ENCODE peak calls at places on chromosomes 16 and 17, in six cellular contexts. One of them, this sample, is unnamed.

GRCh38 chr17:45833826-45834439 is 10.7 kb upstream of the SPPL2C start:
- DNase-seq in CD8-positive, alpha-beta T cell: no peak
- DNase-seq in heart right ventricle: no peak
- DNase-seq in OCI-LY7: no peak
- DNase-seq in fibroblast of the aortic adventitia: no peak
- DNase-seq in body of pancreas: no peak
- DNase-seq in this sample: peak; percentile 34

GRCh38 chr16:60151987-60152386 is 1417.9 kb upstream of the GOT2 start:
- DNase-seq in CD8-positive, alpha-beta T cell: no peak
- DNase-seq in heart right ventricle: no peak
- DNase-seq in body of pancreas: no peak
- DNase-seq in fibroblast of the aortic adventitia: no peak
- DNase-seq in OCI-LY7: no peak
- DNase-seq in this sample: no peak

GRCh38 chr17:15907290-15907689 is 37.6 kb upstream of the ADORA2B start:
- DNase-seq in body of pancreas: no peak
- DNase-seq in fibroblast of the aortic adventitia: no peak
- DNase-seq in heart right ventricle: no peak
- DNase-seq in OCI-LY7: no peak
- DNase-seq in CD8-positive, alpha-beta T cell: no peak
- DNase-seq in this sample: no peak

GRCh38 chr17:43952724-43953666 is 745 bp downstream of the PYY start:
- DNase-seq in fibroblast of the aortic adventitia: no peak
- DNase-seq in CD8-positive, alpha-beta T cell: no peak
- DNase-seq in OCI-LY7: no peak
- DNase-seq in body of pancreas: no peak
- DNase-seq in heart right ventricle: no peak
- DNase-seq in this sample: no peak

GRCh38 chr17:61221597-61222471 is 177.8 kb upstream of the TBX2 start:
- DNase-seq in body of pancreas: no peak
- DNase-seq in CD8-positive, alpha-beta T cell: no peak
- DNase-seq in fibroblast of the aortic adventitia: no peak
- DNase-seq in heart right ventricle: no peak
- DNase-seq in OCI-LY7: no peak
- DNase-seq in this sample: no peak

GRCh38 chr16:2774161-2774891 is 2.8 kb downstream of the ELOB start:
- DNase-seq in heart right ventricle: no peak
- DNase-seq in fibroblast of the aortic adventitia: no peak
- DNase-seq in CD8-positive, alpha-beta T cell: no peak
- DNase-seq in OCI-LY7: no peak
- DNase-seq in body of pancreas: no peak
- DNase-seq in this sample: no peak

GRCh38 chr17:28963841-28964240 is 12.5 kb upstream of the PHF12 start:
- DNase-seq in CD8-positive, alpha-beta T cell: no peak
- DNase-seq in OCI-LY7: no peak
- DNase-seq in fibroblast of the aortic adventitia: no peak
- DNase-seq in body of pancreas: no peak
- DNase-seq in heart right ventricle: no peak
- DNase-seq in this sample: no peak

GRCh38 chr16:57256601-57257395 is 11.7 kb downstream of the ARL2BP start:
- DNase-seq in OCI-LY7: no peak
- DNase-seq in CD8-positive, alpha-beta T cell: no peak
- DNase-seq in fibroblast of the aortic adventitia: no peak
- DNase-seq in body of pancreas: no peak
- DNase-seq in heart right ventricle: no peak
- DNase-seq in this sample: no peak

GRCh38 chr17:77363821-77364361 is 223.1 kb downstream of the SEC14L1 start:
- DNase-seq in heart right ventricle: peak; percentile 61
- DNase-seq in fibroblast of the aortic adventitia: no peak
- DNase-seq in body of pancreas: peak; percentile 56
- DNase-seq in OCI-LY7: no peak
- DNase-seq in CD8-positive, alpha-beta T cell: peak; percentile 55
- DNase-seq in this sample: peak; percentile 58

GRCh38 chr17:45018514-45019176 is 32.8 kb downstream of the DCAKD start:
- DNase-seq in fibroblast of the aortic adventitia: no peak
- DNase-seq in OCI-LY7: no peak
- DNase-seq in heart right ventricle: peak; percentile 41
- DNase-seq in CD8-positive, alpha-beta T cell: no peak
- DNase-seq in body of pancreas: peak; percentile 25
- DNase-seq in this sample: peak; percentile 69

GRCh38 chr17:5226940-5227878 is 7.5 kb downstream of the SCIMP start:
- DNase-seq in fibroblast of the aortic adventitia: no peak
- DNase-seq in heart right ventricle: no peak
- DNase-seq in body of pancreas: peak; percentile 13
- DNase-seq in CD8-positive, alpha-beta T cell: peak; percentile 32
- DNase-seq in OCI-LY7: peak; percentile 71
- DNase-seq in this sample: no peak

GRCh38 chr16:11094075-11094593 is 149.8 kb downstream of the CLEC16A start:
- DNase-seq in CD8-positive, alpha-beta T cell: no peak
- DNase-seq in heart right ventricle: no peak
- DNase-seq in OCI-LY7: peak; percentile 69
- DNase-seq in body of pancreas: no peak
- DNase-seq in fibroblast of the aortic adventitia: peak; percentile 31
- DNase-seq in this sample: no peak

GRCh38 chr17:2957631-2958286 is 105.6 kb downstream of the OR1D5 start:
- DNase-seq in fibroblast of the aortic adventitia: peak; percentile 49
- DNase-seq in CD8-positive, alpha-beta T cell: no peak
- DNase-seq in OCI-LY7: no peak
- DNase-seq in body of pancreas: no peak
- DNase-seq in heart right ventricle: no peak
- DNase-seq in this sample: no peak

GRCh38 chr17:75875940-75876189 is 2.5 kb downstream of the TRIM47 start:
- DNase-seq in OCI-LY7: no peak
- DNase-seq in CD8-positive, alpha-beta T cell: no peak
- DNase-seq in heart right ventricle: peak; percentile 49
- DNase-seq in fibroblast of the aortic adventitia: no peak
- DNase-seq in body of pancreas: peak; percentile 67
- DNase-seq in this sample: no peak
- H3K4me3 ChIP-seq in OCI-LY7: peak overlapping the region; percentile 71
- H3K4me3 ChIP-seq in CD8-positive, alpha-beta T cell: peak overlapping the region; percentile 60
- H3K4me3 ChIP-seq in heart right ventricle: peak overlapping the region; percentile 65
- H3K4me3 ChIP-seq in fibroblast of the aortic adventitia: peak overlapping the region; percentile 93
- H3K4me3 ChIP-seq in body of pancreas: no peak overlapping the region
- H3K4me3 ChIP-seq in this sample: no peak overlapping the region

GRCh38 chr17:64126918-64127317 is 3.0 kb downstream of the ERN1 start:
- DNase-seq in OCI-LY7: no peak
- DNase-seq in heart right ventricle: no peak
- DNase-seq in fibroblast of the aortic adventitia: peak; percentile 70
- DNase-seq in CD8-positive, alpha-beta T cell: no peak
- DNase-seq in body of pancreas: no peak
- DNase-seq in this sample: no peak
- H3K4me3 ChIP-seq in OCI-LY7: peak overlapping the region; percentile 16
- H3K4me3 ChIP-seq in heart right ventricle: no peak overlapping the region
- H3K4me3 ChIP-seq in fibroblast of the aortic adventitia: peak overlapping the region; percentile 41
- H3K4me3 ChIP-seq in CD8-positive, alpha-beta T cell: no peak overlapping the region
- H3K4me3 ChIP-seq in body of pancreas: no peak overlapping the region
- H3K4me3 ChIP-seq in this sample: no peak overlapping the region

GRCh38 chr17:17205368-17206148 is 575 bp downstream of the PLD6 start:
- DNase-seq in fibroblast of the aortic adventitia: peak; percentile 54
- DNase-seq in OCI-LY7: no peak
- DNase-seq in heart right ventricle: peak; percentile 63
- DNase-seq in body of pancreas: peak; percentile 77
- DNase-seq in CD8-positive, alpha-beta T cell: peak; percentile 63
- DNase-seq in this sample: peak; percentile 34

GRCh38 chr17:17206913-17207368 is 808 bp upstream of the PLD6 start:
- DNase-seq in body of pancreas: no peak
- DNase-seq in CD8-positive, alpha-beta T cell: no peak
- DNase-seq in OCI-LY7: no peak
- DNase-seq in fibroblast of the aortic adventitia: peak; percentile 28
- DNase-seq in heart right ventricle: no peak
- DNase-seq in this sample: no peak

GRCh38 chr17:17204635-17205231 is 1.4 kb downstream of the PLD6 start:
- DNase-seq in body of pancreas: no peak
- DNase-seq in CD8-positive, alpha-beta T cell: no peak
- DNase-seq in heart right ventricle: no peak
- DNase-seq in fibroblast of the aortic adventitia: no peak
- DNase-seq in OCI-LY7: no peak
- DNase-seq in this sample: no peak

GRCh38 chr17:17208013-17208412 is 1.9 kb upstream of the PLD6 start:
- DNase-seq in body of pancreas: no peak
- DNase-seq in OCI-LY7: no peak
- DNase-seq in CD8-positive, alpha-beta T cell: no peak
- DNase-seq in fibroblast of the aortic adventitia: no peak
- DNase-seq in heart right ventricle: no peak
- DNase-seq in this sample: no peak

DNA sequence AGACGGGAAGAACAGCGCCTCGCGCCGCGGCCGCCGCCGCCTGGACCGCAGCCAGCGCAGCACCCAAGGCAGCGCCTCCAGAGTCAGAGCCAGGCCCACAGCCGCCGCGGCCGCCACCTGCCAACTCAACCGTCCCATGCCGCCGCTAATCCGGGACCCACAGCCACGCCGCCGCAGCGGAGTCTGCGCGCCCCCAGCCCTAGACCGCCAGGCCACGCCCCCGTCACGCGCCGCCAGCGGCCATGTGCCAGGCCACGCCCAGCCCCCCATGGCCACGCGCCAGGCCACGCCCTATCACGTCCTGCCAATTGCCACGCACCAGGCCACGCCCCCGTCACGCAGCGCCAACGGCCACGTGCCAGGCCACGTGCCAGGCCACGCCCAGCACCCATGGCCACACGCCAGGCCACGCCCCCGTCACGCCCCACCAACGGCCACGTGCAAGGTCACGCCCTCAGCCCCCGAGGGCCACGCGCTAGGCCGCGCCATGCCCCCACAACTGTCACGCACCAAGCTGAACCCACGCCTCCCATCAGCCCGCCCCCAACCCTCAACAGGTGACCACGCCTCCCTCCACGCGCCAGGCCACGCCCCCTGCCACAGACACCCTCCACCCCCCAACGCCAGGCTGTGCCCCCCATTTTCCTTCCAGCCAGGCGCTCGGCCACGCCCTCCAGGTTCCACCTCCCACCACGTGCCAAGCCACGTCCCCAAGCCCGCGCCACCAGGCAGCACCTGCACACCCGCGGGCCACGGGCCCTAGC is at the start of gene PLD6:
- DNase-seq in body of pancreas: peak; percentile 92
- DNase-seq in heart right ventricle: peak; percentile 83
- DNase-seq in fibroblast of the aortic adventitia: peak; percentile 73
- DNase-seq in OCI-LY7: no peak
- DNase-seq in CD8-positive, alpha-beta T cell: peak; percentile 95
- DNase-seq in this sample: peak; percentile 93
- H3K4me3 ChIP-seq in body of pancreas: peak within 1 kb of the TSS; percentile 34
- H3K4me3 ChIP-seq in heart right ventricle: peak within 1 kb of the TSS; percentile 52
- H3K4me3 ChIP-seq in fibroblast of the aortic adventitia: peak within 1 kb of the TSS; percentile 80
- H3K4me3 ChIP-seq in OCI-LY7: no peak within 1 kb of the TSS
- H3K4me3 ChIP-seq in CD8-positive, alpha-beta T cell: peak within 1 kb of the TSS; percentile 75
- H3K4me3 ChIP-seq in this sample: peak within 1 kb of the TSS; percentile 63

DNA sequence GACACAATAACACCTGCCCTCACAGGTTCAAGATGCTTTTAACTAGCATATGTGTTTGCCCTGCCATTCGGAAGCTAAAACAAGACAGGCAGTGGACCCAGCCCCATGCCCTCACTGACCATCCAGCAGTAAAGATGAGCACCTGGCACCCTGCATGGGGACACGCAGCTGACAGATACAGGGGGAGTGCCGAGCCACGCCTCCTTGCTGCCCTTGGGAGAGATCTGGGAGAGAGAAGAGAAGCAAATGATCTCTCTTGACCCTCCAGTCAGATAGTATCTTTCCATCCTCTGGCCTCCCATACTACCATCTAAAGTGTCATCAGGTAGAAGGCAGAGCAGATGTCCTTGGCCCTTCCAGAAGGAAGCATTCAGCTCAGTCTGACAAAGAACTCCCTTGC is 40.6 kb upstream of the MYOCD start:
- DNase-seq in CD8-positive, alpha-beta T cell: no peak
- DNase-seq in heart right ventricle: no peak
- DNase-seq in OCI-LY7: no peak
- DNase-seq in body of pancreas: no peak
- DNase-seq in fibroblast of the aortic adventitia: no peak
- DNase-seq in this sample: no peak
- H3K4me3 ChIP-seq in CD8-positive, alpha-beta T cell: no peak overlapping the region
- H3K4me3 ChIP-seq in heart right ventricle: no peak overlapping the region
- H3K4me3 ChIP-seq in OCI-LY7: no peak overlapping the region
- H3K4me3 ChIP-seq in body of pancreas: no peak overlapping the region
- H3K4me3 ChIP-seq in fibroblast of the aortic adventitia: no peak overlapping the region
- H3K4me3 ChIP-seq in this sample: no peak overlapping the region

DNA sequence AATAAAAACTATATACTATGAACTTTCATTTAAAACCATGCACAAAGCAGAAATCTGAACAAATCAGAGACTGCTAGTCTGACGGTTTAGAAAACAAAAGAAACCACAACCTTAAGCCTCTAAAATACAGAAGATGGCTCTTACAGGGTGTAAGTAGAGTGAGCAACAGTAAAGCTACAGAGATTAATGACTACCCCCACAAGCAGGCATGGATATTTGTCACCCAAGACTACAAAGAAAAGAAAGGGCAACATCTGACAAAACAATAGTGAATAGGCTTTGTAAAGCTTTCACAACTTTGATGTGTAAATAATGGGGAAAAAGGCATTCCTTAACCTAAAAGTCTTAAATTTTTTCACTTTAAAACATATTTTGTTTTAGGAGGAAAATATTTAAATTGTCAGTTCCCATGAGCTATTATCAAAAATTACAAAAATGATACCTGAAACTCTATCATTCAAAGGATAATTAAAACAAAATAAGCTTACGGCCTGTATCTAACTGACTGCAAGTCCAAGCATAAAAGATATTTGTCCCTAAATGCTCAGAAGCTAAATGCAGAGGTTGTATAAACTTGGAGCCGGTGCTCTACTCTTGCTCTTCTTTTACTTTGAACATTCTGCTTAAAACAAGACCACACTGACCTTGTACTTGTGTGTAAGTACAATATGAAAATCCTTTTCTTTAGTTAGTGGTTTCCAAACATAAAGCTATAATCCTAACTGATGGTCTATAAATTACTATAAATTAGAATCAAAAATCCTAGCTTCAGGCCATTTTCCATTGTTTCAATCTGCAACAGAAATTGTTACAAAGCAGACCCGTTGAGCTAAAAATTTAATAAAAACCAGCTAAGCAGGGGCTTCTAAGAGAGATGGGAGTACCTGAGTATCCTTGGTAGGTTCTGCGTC is 74.8 kb downstream of the SPAG9 start:
- DNase-seq in CD8-positive, alpha-beta T cell: no peak
- DNase-seq in OCI-LY7: no peak
- DNase-seq in body of pancreas: no peak
- DNase-seq in fibroblast of the aortic adventitia: no peak
- DNase-seq in heart right ventricle: no peak
- DNase-seq in this sample: no peak
- H3K4me3 ChIP-seq in CD8-positive, alpha-beta T cell: no peak overlapping the region
- H3K4me3 ChIP-seq in OCI-LY7: no peak overlapping the region
- H3K4me3 ChIP-seq in body of pancreas: no peak overlapping the region
- H3K4me3 ChIP-seq in fibroblast of the aortic adventitia: peak overlapping the region; percentile 58
- H3K4me3 ChIP-seq in heart right ventricle: peak overlapping the region; percentile 40
- H3K4me3 ChIP-seq in this sample: peak overlapping the region; percentile 63

GRCh38 chr17:39573447-39574298 is 34.0 kb downstream of the NEUROD2 start:
- DNase-seq in fibroblast of the aortic adventitia: peak; percentile 54
- DNase-seq in CD8-positive, alpha-beta T cell: no peak
- DNase-seq in body of pancreas: peak; percentile 68
- DNase-seq in heart right ventricle: peak; percentile 79
- DNase-seq in OCI-LY7: no peak
- DNase-seq in this sample: peak; percentile 79
- H3K4me3 ChIP-seq in fibroblast of the aortic adventitia: peak overlapping the region; percentile 69
- H3K4me3 ChIP-seq in CD8-positive, alpha-beta T cell: peak overlapping the region; percentile 30
- H3K4me3 ChIP-seq in body of pancreas: peak overlapping the region; percentile 40
- H3K4me3 ChIP-seq in heart right ventricle: peak overlapping the region; percentile 73
- H3K4me3 ChIP-seq in OCI-LY7: no peak overlapping the region
- H3K4me3 ChIP-seq in this sample: peak overlapping the region; percentile 67

This sample was measured in BE2C.